ENCODE peak calls at places on chromosomes 16 and 17, in four cellular contexts. One of them, this sample, is unnamed.

GRCh38 chr17:55444471-55445441 is 23.1 kb upstream of the MMD start:
- DNase-seq in skeletal muscle cell: no peak
- DNase-seq in activated CD8-positive, alpha-beta T cell treated with anti-CD3 and anti-CD28 coated beads, Interleukin-2, amount 10 ng/mL, durations not matched to agents 7 days and 5 days: no peak
- DNase-seq in NCI-H510A treated with DMSO at 0.1 percent for 48 hours: no peak
- DNase-seq in this sample: no peak

GRCh38 chr17:2262146-2262587 is 41.4 kb downstream of the SMG6 start:
- DNase-seq in skeletal muscle cell: peak
- DNase-seq in NCI-H510A treated with DMSO at 0.1 percent for 48 hours: no peak
- DNase-seq in activated CD8-positive, alpha-beta T cell treated with anti-CD3 and anti-CD28 coated beads, Interleukin-2, amount 10 ng/mL, durations not matched to agents 7 days and 5 days: no peak
- DNase-seq in this sample: no peak

GRCh38 chr17:31907342-31907975 is 6.0 kb upstream of the UTP6 start:
- DNase-seq in activated CD8-positive, alpha-beta T cell treated with anti-CD3 and anti-CD28 coated beads, Interleukin-2, amount 10 ng/mL, durations not matched to agents 7 days and 5 days: no peak
- DNase-seq in NCI-H510A treated with DMSO at 0.1 percent for 48 hours: no peak
- DNase-seq in skeletal muscle cell: peak
- DNase-seq in this sample: no peak

GRCh38 chr16:21100447-21100846 is 50.2 kb downstream of the DNAH3 start:
- DNase-seq in skeletal muscle cell: peak
- DNase-seq in NCI-H510A treated with DMSO at 0.1 percent for 48 hours: no peak
- DNase-seq in activated CD8-positive, alpha-beta T cell treated with anti-CD3 and anti-CD28 coated beads, Interleukin-2, amount 10 ng/mL, durations not matched to agents 7 days and 5 days: no peak
- DNase-seq in this sample: no peak

GRCh38 chr17:13393841-13394710 is 207.7 kb downstream of the HS3ST3A1 start:
- DNase-seq in skeletal muscle cell: peak
- DNase-seq in NCI-H510A treated with DMSO at 0.1 percent for 48 hours: no peak
- DNase-seq in activated CD8-positive, alpha-beta T cell treated with anti-CD3 and anti-CD28 coated beads, Interleukin-2, amount 10 ng/mL, durations not matched to agents 7 days and 5 days: no peak
- DNase-seq in this sample: no peak

GRCh38 chr17:82253179-82253544 is 20.3 kb downstream of the CSNK1D start:
- DNase-seq in NCI-H510A treated with DMSO at 0.1 percent for 48 hours: no peak
- DNase-seq in activated CD8-positive, alpha-beta T cell treated with anti-CD3 and anti-CD28 coated beads, Interleukin-2, amount 10 ng/mL, durations not matched to agents 7 days and 5 days: no peak
- DNase-seq in skeletal muscle cell: no peak
- DNase-seq in this sample: no peak

GRCh38 chr16:27724491-27724878 is 174.5 kb downstream of the KATNIP start:
- DNase-seq in skeletal muscle cell: no peak
- DNase-seq in activated CD8-positive, alpha-beta T cell treated with anti-CD3 and anti-CD28 coated beads, Interleukin-2, amount 10 ng/mL, durations not matched to agents 7 days and 5 days: no peak
- DNase-seq in NCI-H510A treated with DMSO at 0.1 percent for 48 hours: no peak
- DNase-seq in this sample: no peak

GRCh38 chr17:29407856-29408255 is 17.7 kb downstream of the TAOK1 start:
- DNase-seq in NCI-H510A treated with DMSO at 0.1 percent for 48 hours: no peak
- DNase-seq in activated CD8-positive, alpha-beta T cell treated with anti-CD3 and anti-CD28 coated beads, Interleukin-2, amount 10 ng/mL, durations not matched to agents 7 days and 5 days: no peak
- DNase-seq in skeletal muscle cell: no peak
- DNase-seq in this sample: no peak

GRCh38 chr16:2365895-2366294 is 25.4 kb upstream of the ABCA3 start:
- DNase-seq in NCI-H510A treated with DMSO at 0.1 percent for 48 hours: no peak
- DNase-seq in skeletal muscle cell: peak
- DNase-seq in activated CD8-positive, alpha-beta T cell treated with anti-CD3 and anti-CD28 coated beads, Interleukin-2, amount 10 ng/mL, durations not matched to agents 7 days and 5 days: no peak
- DNase-seq in this sample: no peak

GRCh38 chr16:84795338-84796053 is 24.3 kb upstream of the CRISPLD2 start:
- DNase-seq in NCI-H510A treated with DMSO at 0.1 percent for 48 hours: no peak
- DNase-seq in activated CD8-positive, alpha-beta T cell treated with anti-CD3 and anti-CD28 coated beads, Interleukin-2, amount 10 ng/mL, durations not matched to agents 7 days and 5 days: no peak
- DNase-seq in skeletal muscle cell: peak
- DNase-seq in this sample: no peak

GRCh38 chr17:32350662-32351418 is 883 bp downstream of the ZNF207 start:
- DNase-seq in skeletal muscle cell: no peak
- DNase-seq in NCI-H510A treated with DMSO at 0.1 percent for 48 hours: peak
- DNase-seq in activated CD8-positive, alpha-beta T cell treated with anti-CD3 and anti-CD28 coated beads, Interleukin-2, amount 10 ng/mL, durations not matched to agents 7 days and 5 days: peak
- DNase-seq in this sample: peak

GRCh38 chr17:62674841-62675240 is 47.4 kb downstream of the MRC2 start:
- DNase-seq in NCI-H510A treated with DMSO at 0.1 percent for 48 hours: no peak
- DNase-seq in skeletal muscle cell: no peak
- DNase-seq in activated CD8-positive, alpha-beta T cell treated with anti-CD3 and anti-CD28 coated beads, Interleukin-2, amount 10 ng/mL, durations not matched to agents 7 days and 5 days: no peak
- DNase-seq in this sample: no peak

GRCh38 chr17:2697611-2698162 is 13.9 kb downstream of the CLUH start:
- DNase-seq in activated CD8-positive, alpha-beta T cell treated with anti-CD3 and anti-CD28 coated beads, Interleukin-2, amount 10 ng/mL, durations not matched to agents 7 days and 5 days: no peak
- DNase-seq in NCI-H510A treated with DMSO at 0.1 percent for 48 hours: no peak
- DNase-seq in skeletal muscle cell: no peak
- DNase-seq in this sample: no peak

GRCh38 chr17:82830249-82830661 is 9.6 kb downstream of the ZNF750 start:
- DNase-seq in activated CD8-positive, alpha-beta T cell treated with anti-CD3 and anti-CD28 coated beads, Interleukin-2, amount 10 ng/mL, durations not matched to agents 7 days and 5 days: no peak
- DNase-seq in NCI-H510A treated with DMSO at 0.1 percent for 48 hours: peak
- DNase-seq in skeletal muscle cell: no peak
- DNase-seq in this sample: no peak

GRCh38 chr17:67865438-67865837 is 40.1 kb downstream of the BPTF start:
- DNase-seq in activated CD8-positive, alpha-beta T cell treated with anti-CD3 and anti-CD28 coated beads, Interleukin-2, amount 10 ng/mL, durations not matched to agents 7 days and 5 days: no peak
- DNase-seq in NCI-H510A treated with DMSO at 0.1 percent for 48 hours: peak
- DNase-seq in skeletal muscle cell: no peak
- DNase-seq in this sample: no peak

GRCh38 chr17:78780335-78780734 is 1.7 kb downstream of the CYTH1 start:
- DNase-seq in NCI-H510A treated with DMSO at 0.1 percent for 48 hours: no peak
- DNase-seq in skeletal muscle cell: no peak
- DNase-seq in activated CD8-positive, alpha-beta T cell treated with anti-CD3 and anti-CD28 coated beads, Interleukin-2, amount 10 ng/mL, durations not matched to agents 7 days and 5 days: peak
- DNase-seq in this sample: peak

GRCh38 chr17:81345211-81346089 is 49.8 kb upstream of the BAHCC1 start:
- DNase-seq in NCI-H510A treated with DMSO at 0.1 percent for 48 hours: peak
- DNase-seq in activated CD8-positive, alpha-beta T cell treated with anti-CD3 and anti-CD28 coated beads, Interleukin-2, amount 10 ng/mL, durations not matched to agents 7 days and 5 days: peak
- DNase-seq in skeletal muscle cell: peak
- DNase-seq in this sample: peak

GRCh38 chr17:48262982-48263586 is 155.5 kb downstream of the SNX11 start:
- DNase-seq in activated CD8-positive, alpha-beta T cell treated with anti-CD3 and anti-CD28 coated beads, Interleukin-2, amount 10 ng/mL, durations not matched to agents 7 days and 5 days: no peak
- DNase-seq in skeletal muscle cell: no peak
- DNase-seq in NCI-H510A treated with DMSO at 0.1 percent for 48 hours: peak
- DNase-seq in this sample: no peak

GRCh38 chr17:81276781-81277180 is 18.3 kb downstream of the SLC38A10 start:
- DNase-seq in NCI-H510A treated with DMSO at 0.1 percent for 48 hours: no peak
- DNase-seq in activated CD8-positive, alpha-beta T cell treated with anti-CD3 and anti-CD28 coated beads, Interleukin-2, amount 10 ng/mL, durations not matched to agents 7 days and 5 days: no peak
- DNase-seq in skeletal muscle cell: no peak
- DNase-seq in this sample: no peak